ENCODE peak calls at places on chromosomes 2 and 18, in seven cellular contexts. One of them, this sample, is unnamed.

GRCh38 chr18:13455960-13456471 is 237.5 kb downstream of the LDLRAD4 start:
- DNase-seq in substantia nigra: no peak
- DNase-seq in activated T-cell treated with anti-CD3 and anti-CD28 coated beads for 1 hour: no peak
- DNase-seq in CD8-positive, alpha-beta memory T cell: no peak
- DNase-seq in hippocampal formation: no peak
- DNase-seq in AG09309: no peak
- DNase-seq in psoas muscle: no peak
- DNase-seq in this sample: no peak

GRCh38 chr2:207434288-207434687 is 95.5 kb upstream of the CREB1 start:
- DNase-seq in substantia nigra: no peak
- DNase-seq in activated T-cell treated with anti-CD3 and anti-CD28 coated beads for 1 hour: no peak
- DNase-seq in CD8-positive, alpha-beta memory T cell: no peak
- DNase-seq in hippocampal formation: no peak
- DNase-seq in AG09309: no peak
- DNase-seq in psoas muscle: no peak
- DNase-seq in this sample: no peak

GRCh38 chr2:118675531-118675930 is 171.9 kb downstream of the EN1 start:
- DNase-seq in substantia nigra: no peak
- DNase-seq in activated T-cell treated with anti-CD3 and anti-CD28 coated beads for 1 hour: no peak
- DNase-seq in CD8-positive, alpha-beta memory T cell: no peak
- DNase-seq in hippocampal formation: no peak
- DNase-seq in AG09309: no peak
- DNase-seq in psoas muscle: no peak
- DNase-seq in this sample: no peak

GRCh38 chr2:101265893-101266499 is 13.3 kb downstream of the CNOT11 start:
- DNase-seq in substantia nigra: no peak
- DNase-seq in activated T-cell treated with anti-CD3 and anti-CD28 coated beads for 1 hour: no peak
- DNase-seq in CD8-positive, alpha-beta memory T cell: no peak
- DNase-seq in hippocampal formation: no peak
- DNase-seq in AG09309: no peak
- DNase-seq in psoas muscle: no peak
- DNase-seq in this sample: no peak

GRCh38 chr2:112864072-112864471 is 27.5 kb upstream of the IL1B start:
- DNase-seq in substantia nigra: no peak
- DNase-seq in activated T-cell treated with anti-CD3 and anti-CD28 coated beads for 1 hour: no peak
- DNase-seq in CD8-positive, alpha-beta memory T cell: no peak
- DNase-seq in hippocampal formation: no peak
- DNase-seq in AG09309: no peak
- DNase-seq in psoas muscle: no peak
- DNase-seq in this sample: no peak

GRCh38 chr18:31741096-31741735 is 19.5 kb downstream of the SLC25A52 start:
- DNase-seq in substantia nigra: no peak
- DNase-seq in activated T-cell treated with anti-CD3 and anti-CD28 coated beads for 1 hour: peak
- DNase-seq in CD8-positive, alpha-beta memory T cell: peak
- DNase-seq in hippocampal formation: no peak
- DNase-seq in AG09309: no peak
- DNase-seq in psoas muscle: no peak
- DNase-seq in this sample: peak

GRCh38 chr18:48878471-48878870 is 72.3 kb downstream of the SMAD7 start:
- DNase-seq in substantia nigra: no peak
- DNase-seq in activated T-cell treated with anti-CD3 and anti-CD28 coated beads for 1 hour: no peak
- DNase-seq in CD8-positive, alpha-beta memory T cell: no peak
- DNase-seq in hippocampal formation: no peak
- DNase-seq in AG09309: no peak
- DNase-seq in psoas muscle: no peak
- DNase-seq in this sample: no peak

GRCh38 chr18:47906408-47906807 is 24.1 kb downstream of the SMAD2 start:
- DNase-seq in substantia nigra: no peak
- DNase-seq in activated T-cell treated with anti-CD3 and anti-CD28 coated beads for 1 hour: no peak
- DNase-seq in CD8-positive, alpha-beta memory T cell: no peak
- DNase-seq in hippocampal formation: no peak
- DNase-seq in AG09309: no peak
- DNase-seq in psoas muscle: no peak
- DNase-seq in this sample: no peak

GRCh38 chr2:66134113-66134730 is 300.7 kb upstream of the MEIS1 start:
- DNase-seq in substantia nigra: no peak
- DNase-seq in activated T-cell treated with anti-CD3 and anti-CD28 coated beads for 1 hour: no peak
- DNase-seq in CD8-positive, alpha-beta memory T cell: no peak
- DNase-seq in hippocampal formation: no peak
- DNase-seq in AG09309: no peak
- DNase-seq in psoas muscle: no peak
- DNase-seq in this sample: no peak

This sample was measured in RKO.